ENCODE peak calls at places on chromosomes 6 and 20, in eight cellular contexts. C is SJSA1; A is C1 segment of cervical spinal cord; I is Caki2; J is brain microvascular endothelial cell; W is stimulated activated CD8-positive, alpha-beta memory T cell treated with anti-CD3 and anti-CD28 coated beads, Interleukin-4, amount 100 ng/mL, for 24 hours; R is activated CD4-positive, alpha-beta memory T cell treated with anti-CD3 and anti-CD28 coated beads for 36 hours; P is putamen. T is an unnamed sample.

GRCh38 chr6:89140347-89141159 is 5.3 kb upstream of the PM20D2 start:
- DNase-seq in R (no peak), J (no peak), A (no peak), P (no peak), W (no peak), C (no peak), I (peak), T (peak)

GRCh38 chr6:16206595-16207037 is 31.8 kb upstream of the GMPR start:
- DNase-seq in A (no peak), P (peak), R (peak), I (peak), W (no peak), C (peak), J (peak), T (peak)

GRCh38 chr20:24979036-24979960 is 13.3 kb downstream of the APMAP start:
- DNase-seq in R (no peak), P (no peak), J (no peak), I (no peak), C (no peak), A (no peak), W (no peak), T (no peak)

GRCh38 chr6:28525496-28526039 is at the start of gene GPX5:
- DNase-seq in C (no peak), W (no peak), A (no peak), R (peak), J (no peak), I (no peak), P (no peak), T (no peak)

GRCh38 chr6:72976389-72976900 is 248.9 kb downstream of the KHDC1L start:
- DNase-seq in J (no peak), P (no peak), R (no peak), A (no peak), C (no peak), W (no peak), I (no peak), T (no peak)

GRCh38 chr6:31086788-31087440 is 25.5 kb downstream of the C6orf15 start:
- DNase-seq in R (no peak), C (peak), A (no peak), J (peak), W (no peak), P (no peak), I (no peak), T (peak)

GRCh38 chr20:34586488-34587163 is 28.1 kb downstream of the MAP1LC3A start:
- DNase-seq in R (no peak), P (no peak), I (no peak), J (no peak), W (no peak), A (no peak), C (no peak), T (no peak)

GRCh38 chr6:112571486-112571885 is 224.4 kb downstream of the RFPL4B start:
- DNase-seq in A (peak), I (no peak), P (peak), C (no peak), J (no peak), R (no peak), W (no peak), T (no peak)

GRCh38 chr6:37783025-37783825 is 36.3 kb upstream of the ZFAND3 start:
- DNase-seq in J (no peak), I (no peak), P (peak), W (no peak), R (no peak), C (no peak), A (no peak), T (no peak)

GRCh38 chr20:6086868-6087267 is 33.0 kb upstream of the LRRN4 start:
- DNase-seq in J (no peak), I (no peak), R (no peak), A (no peak), P (no peak), C (no peak), W (no peak), T (no peak)

GRCh38 chr20:34293119-34293518 is 10.0 kb downstream of the AHCY start:
- DNase-seq in P (no peak), J (no peak), C (no peak), R (no peak), W (no peak), A (no peak), I (no peak), T (no peak)

GRCh38 chr20:16615199-16615598 is 42.0 kb upstream of the KIF16B start:
- DNase-seq in I (no peak), J (peak), C (no peak), P (no peak), A (no peak), W (no peak), R (no peak), T (no peak)

GRCh38 chr6:4133941-4134838 is 1.2 kb downstream of the ECI2 start:
- DNase-seq in C (peak), J (no peak), I (peak), W (peak), A (no peak), R (peak), P (no peak), T (no peak)

GRCh38 chr6:32662836-32663235 is 3.6 kb downstream of the HLA-DQB1 start:
- DNase-seq in P (no peak), A (no peak), J (no peak), R (no peak), W (no peak), C (no peak), I (no peak), T (no peak)

GRCh38 chr20:44585042-44585968 is 2.9 kb downstream of the PKIG start:
- DNase-seq in J (no peak), C (no peak), W (no peak), R (no peak), A (no peak), I (no peak), P (no peak), T (no peak)

GRCh38 chr6:169981051-169981450 is 229.6 kb downstream of the ERMARD start:
- DNase-seq in P (no peak), R (no peak), I (no peak), C (no peak), J (no peak), W (no peak), A (no peak), T (no peak)

GRCh38 chr6:48624631-48625030 is 513.6 kb upstream of the PTCHD4 start:
- DNase-seq in A (no peak), R (no peak), I (no peak), J (no peak), C (no peak), P (no peak), W (no peak), T (no peak)

T was measured in kidney glomerular epithelial cell.